ENCODE peak calls at places on chromosomes 3 and 15, in five cellular contexts. One of them, this sample, is unnamed.

GRCh38 chr15:33988384-33988783 is 20.1 kb downstream of the CHRM5 start:
- DNase-seq in Right ventricle myocardium superior: no peak
- DNase-seq in colonic mucosa: no peak
- DNase-seq in NT2/D1: no peak
- DNase-seq in psoas muscle: no peak
- DNase-seq in this sample: no peak

GRCh38 chr15:52306270-52306669 is 10.7 kb upstream of the MYO5C start:
- DNase-seq in Right ventricle myocardium superior: no peak
- DNase-seq in colonic mucosa: no peak
- DNase-seq in NT2/D1: no peak
- DNase-seq in psoas muscle: no peak
- DNase-seq in this sample: no peak

GRCh38 chr3:168996622-168997021 is 666.9 kb downstream of the MECOM start:
- DNase-seq in Right ventricle myocardium superior: no peak
- DNase-seq in colonic mucosa: no peak
- DNase-seq in NT2/D1: no peak
- DNase-seq in psoas muscle: no peak
- DNase-seq in this sample: no peak

GRCh38 chr3:113271189-113271588 is 59.8 kb downstream of the BOC start:
- DNase-seq in Right ventricle myocardium superior: no peak
- DNase-seq in colonic mucosa: no peak
- DNase-seq in NT2/D1: no peak
- DNase-seq in psoas muscle: no peak
- DNase-seq in this sample: no peak

GRCh38 chr3:29746163-29746562 is 465.3 kb downstream of the RBMS3 start:
- DNase-seq in Right ventricle myocardium superior: no peak
- DNase-seq in colonic mucosa: no peak
- DNase-seq in NT2/D1: no peak
- DNase-seq in psoas muscle: no peak
- DNase-seq in this sample: no peak

GRCh38 chr15:70379134-70379533 is 281.4 kb upstream of the TLE3 start:
- DNase-seq in Right ventricle myocardium superior: no peak
- DNase-seq in colonic mucosa: no peak
- DNase-seq in NT2/D1: no peak
- DNase-seq in psoas muscle: no peak
- DNase-seq in this sample: no peak

GRCh38 chr3:108914774-108915641 is 38.7 kb downstream of the GUCA1C start:
- DNase-seq in Right ventricle myocardium superior: no peak
- DNase-seq in colonic mucosa: peak
- DNase-seq in NT2/D1: peak
- DNase-seq in psoas muscle: no peak
- DNase-seq in this sample: peak

GRCh38 chr3:129992781-129993180 is 18.3 kb downstream of the TRH start:
- DNase-seq in Right ventricle myocardium superior: no peak
- DNase-seq in colonic mucosa: no peak
- DNase-seq in NT2/D1: no peak
- DNase-seq in psoas muscle: no peak
- DNase-seq in this sample: no peak

GRCh38 chr3:18124501-18124900 is 300.6 kb downstream of the SATB1 start:
- DNase-seq in Right ventricle myocardium superior: no peak
- DNase-seq in colonic mucosa: no peak
- DNase-seq in NT2/D1: no peak
- DNase-seq in psoas muscle: no peak
- DNase-seq in this sample: no peak

GRCh38 chr3:187742351-187743171 is 2.7 kb downstream of the BCL6 start:
- DNase-seq in Right ventricle myocardium superior: no peak
- DNase-seq in colonic mucosa: peak
- DNase-seq in NT2/D1: no peak
- DNase-seq in psoas muscle: peak
- DNase-seq in this sample: no peak

GRCh38 chr3:63918321-63918720 is 6.1 kb upstream of the SCAANT1 start:
- DNase-seq in Right ventricle myocardium superior: no peak
- DNase-seq in colonic mucosa: no peak
- DNase-seq in NT2/D1: no peak
- DNase-seq in psoas muscle: no peak
- DNase-seq in this sample: no peak

GRCh38 chr15:40435331-40436089 is 5.2 kb upstream of the BAHD1 start:
- DNase-seq in Right ventricle myocardium superior: no peak
- DNase-seq in colonic mucosa: no peak
- DNase-seq in NT2/D1: no peak
- DNase-seq in psoas muscle: no peak
- DNase-seq in this sample: no peak

GRCh38 chr3:7779331-7779730 is 722.3 kb upstream of the LMCD1 start:
- DNase-seq in Right ventricle myocardium superior: no peak
- DNase-seq in colonic mucosa: no peak
- DNase-seq in NT2/D1: peak
- DNase-seq in psoas muscle: no peak
- DNase-seq in this sample: no peak

GRCh38 chr3:171458857-171459129 is 1.4 kb downstream of the TNIK start:
- DNase-seq in Right ventricle myocardium superior: no peak
- DNase-seq in colonic mucosa: no peak
- DNase-seq in NT2/D1: no peak
- DNase-seq in psoas muscle: no peak
- DNase-seq in this sample: no peak

GRCh38 chr3:162170581-162170980 is 674.0 kb downstream of the OTOL1 start:
- DNase-seq in Right ventricle myocardium superior: no peak
- DNase-seq in colonic mucosa: no peak
- DNase-seq in NT2/D1: no peak
- DNase-seq in psoas muscle: no peak
- DNase-seq in this sample: no peak

GRCh38 chr3:110568246-110568645 is 503.4 kb upstream of the NECTIN3 start:
- DNase-seq in Right ventricle myocardium superior: no peak
- DNase-seq in colonic mucosa: no peak
- DNase-seq in NT2/D1: no peak
- DNase-seq in psoas muscle: no peak
- DNase-seq in this sample: no peak

GRCh38 chr15:63353261-63353660 is 28.4 kb downstream of the CA12 start:
- DNase-seq in Right ventricle myocardium superior: no peak
- DNase-seq in colonic mucosa: no peak
- DNase-seq in NT2/D1: no peak
- DNase-seq in psoas muscle: no peak
- DNase-seq in this sample: no peak

GRCh38 chr3:21934576-21934975 is 183.6 kb upstream of the ZNF385D start:
- DNase-seq in Right ventricle myocardium superior: no peak
- DNase-seq in colonic mucosa: no peak
- DNase-seq in NT2/D1: no peak
- DNase-seq in psoas muscle: no peak
- DNase-seq in this sample: no peak

GRCh38 chr3:25831578-25831977 is 41.7 kb downstream of the OXSM start:
- DNase-seq in Right ventricle myocardium superior: no peak
- DNase-seq in colonic mucosa: no peak
- DNase-seq in NT2/D1: no peak
- DNase-seq in psoas muscle: no peak
- DNase-seq in this sample: no peak

GRCh38 chr3:136141891-136142290 is 54.2 kb downstream of the MSL2 start:
- DNase-seq in Right ventricle myocardium superior: no peak
- DNase-seq in colonic mucosa: no peak
- DNase-seq in NT2/D1: no peak
- DNase-seq in psoas muscle: no peak
- DNase-seq in this sample: no peak

GRCh38 chr3:75295013-75295412 is 369.1 kb upstream of the FRG2C start:
- DNase-seq in Right ventricle myocardium superior: no peak
- DNase-seq in colonic mucosa: no peak
- DNase-seq in NT2/D1: no peak
- DNase-seq in psoas muscle: no peak
- DNase-seq in this sample: no peak

GRCh38 chr15:26889298-26889898 is 22.5 kb downstream of the GABRA5 start:
- DNase-seq in Right ventricle myocardium superior: no peak
- DNase-seq in colonic mucosa: peak
- DNase-seq in NT2/D1: peak
- DNase-seq in psoas muscle: no peak
- DNase-seq in this sample: peak

GRCh38 chr3:105802073-105802706 is 66.6 kb downstream of the CBLB start:
- DNase-seq in Right ventricle myocardium superior: no peak
- DNase-seq in colonic mucosa: no peak
- DNase-seq in NT2/D1: no peak
- DNase-seq in psoas muscle: no peak
- DNase-seq in this sample: no peak

GRCh38 chr15:29095746-29096145 is 173.9 kb downstream of the NSMCE3 start:
- DNase-seq in Right ventricle myocardium superior: no peak
- DNase-seq in colonic mucosa: no peak
- DNase-seq in NT2/D1: no peak
- DNase-seq in psoas muscle: no peak
- DNase-seq in this sample: no peak

GRCh38 chr15:28181386-28181785 is 82.3 kb upstream of the OCA2 start:
- DNase-seq in Right ventricle myocardium superior: no peak
- DNase-seq in colonic mucosa: no peak
- DNase-seq in NT2/D1: no peak
- DNase-seq in psoas muscle: no peak
- DNase-seq in this sample: no peak

GRCh38 chr3:44184319-44184953 is 57.2 kb upstream of the TOPAZ1 start:
- DNase-seq in Right ventricle myocardium superior: no peak
- DNase-seq in colonic mucosa: peak
- DNase-seq in NT2/D1: no peak
- DNase-seq in psoas muscle: no peak
- DNase-seq in this sample: no peak

GRCh38 chr3:38549957-38550840 is 54.1 kb downstream of the EXOG start:
- DNase-seq in Right ventricle myocardium superior: no peak
- DNase-seq in colonic mucosa: peak
- DNase-seq in NT2/D1: no peak
- DNase-seq in psoas muscle: no peak
- DNase-seq in this sample: peak

GRCh38 chr15:64430000-64430735 is 30.2 kb upstream of the ZNF609 start:
- DNase-seq in Right ventricle myocardium superior: no peak
- DNase-seq in colonic mucosa: peak
- DNase-seq in NT2/D1: peak
- DNase-seq in psoas muscle: no peak
- DNase-seq in this sample: peak

GRCh38 chr3:45610129-45610528 is 15.6 kb downstream of the LIMD1 start:
- DNase-seq in Right ventricle myocardium superior: peak
- DNase-seq in colonic mucosa: no peak
- DNase-seq in NT2/D1: no peak
- DNase-seq in psoas muscle: no peak
- DNase-seq in this sample: no peak

GRCh38 chr3:38576131-38577088 is 73.1 kb downstream of the SCN5A start:
- DNase-seq in Right ventricle myocardium superior: no peak
- DNase-seq in colonic mucosa: no peak
- DNase-seq in NT2/D1: no peak
- DNase-seq in psoas muscle: no peak
- DNase-seq in this sample: peak

This sample was measured in activated effector memory CD4-positive, alpha-beta T cell treated with anti-CD3 and anti-CD28 coated beads, Interleukin-2, amount 50 U/mL, for 16 hours.